ENCODE peak calls at places on chromosome 16, in nine cellular contexts. X, D, Q, L, B, E, F, P and K are unnamed samples.

GRCh38 chr16:27728691-27729090 is 178.7 kb downstream of the KATNIP start:
- DNase-seq in X (no peak), D (no peak), Q (no peak), L (no peak), B (no peak), E (no peak), F (no peak), P (no peak), K (no peak)

GRCh38 chr16:68999114-68999513 is 106.3 kb upstream of the HAS3 start:
- DNase-seq in X (no peak), D (no peak), Q (no peak), L (no peak), B (no peak), E (no peak), F (no peak), P (no peak), K (no peak)

GRCh38 chr16:1734123-1734522 is 28.1 kb downstream of the MAPK8IP3 start:
- DNase-seq in X (no peak), D (no peak), Q (no peak), L (no peak), B (no peak), E (no peak), F (no peak), P (no peak), K (no peak)

GRCh38 chr16:85401370-85401916 is 211.7 kb upstream of the GSE1 start:
- DNase-seq in X (no peak), D (no peak), Q (no peak), L (no peak), B (no peak), E (peak; percentile 58), F (peak; percentile 5), P (peak; percentile 3), K (peak; percentile 2)

GRCh38 chr16:75479421-75479990 is 15.0 kb upstream of the TMEM170A start:
- DNase-seq in X (no peak), D (no peak), Q (no peak), L (no peak), B (no peak), E (no peak), F (no peak), P (no peak), K (no peak)

GRCh38 chr16:12613131-12613991 is 190.3 kb downstream of the CPPED1 start:
- DNase-seq in X (peak; percentile 18), D (no peak), Q (peak; percentile 66), L (peak; percentile 78), B (peak; percentile 94), E (no peak), F (no peak), P (peak; percentile 26), K (no peak)

GRCh38 chr16:28863929-28864886 is 565 bp downstream of the SH2B1 start:
- DNase-seq in X (peak; percentile 52), D (peak; percentile 22), Q (no peak), L (no peak), B (no peak), E (peak; percentile 78), F (no peak), P (no peak), K (no peak)

GRCh38 chr16:11473728-11474127 is 113.0 kb downstream of the LITAF start:
- DNase-seq in X (no peak), D (no peak), Q (no peak), L (no peak), B (peak; percentile 39), E (no peak), F (no peak), P (no peak), K (no peak)

GRCh38 chr16:59686405-59686804 is 952.3 kb upstream of the GOT2 start:
- DNase-seq in X (no peak), D (no peak), Q (no peak), L (no peak), B (no peak), E (no peak), F (no peak), P (no peak), K (no peak)

GRCh38 chr16:57997176-57997527 is 3.3 kb downstream of the ZNF319 start:
- DNase-seq in X (no peak), D (no peak), Q (no peak), L (no peak), B (no peak), E (no peak), F (no peak), P (no peak), K (no peak)

GRCh38 chr16:79049040-79049439 is 551.5 kb downstream of the MAF start:
- DNase-seq in X (no peak), D (no peak), Q (no peak), L (no peak), B (no peak), E (no peak), F (no peak), P (no peak), K (no peak)

GRCh38 chr16:57578521-57579360 is 36.3 kb downstream of the ADGRG5 start:
- DNase-seq in X (no peak), D (no peak), Q (no peak), L (no peak), B (no peak), E (no peak), F (no peak), P (peak; percentile 19), K (no peak)

GRCh38 chr16:66473654-66474519 is 46.8 kb downstream of the BEAN1 start:
- DNase-seq in X (no peak), D (no peak), Q (no peak), L (peak; percentile 70), B (no peak), E (peak; percentile 57), F (no peak), P (no peak), K (no peak)

GRCh38 chr16:55955439-55955838 is 80.3 kb upstream of the CES5A start:
- DNase-seq in X (no peak), D (no peak), Q (no peak), L (no peak), B (no peak), E (no peak), F (no peak), P (no peak), K (no peak)

GRCh38 chr16:2176047-2176446 is 20.4 kb downstream of the CASKIN1 start:
- DNase-seq in X (no peak), D (no peak), Q (no peak), L (no peak), B (no peak), E (no peak), F (no peak), P (no peak), K (no peak)

GRCh38 chr16:47643610-47644009 is 182.5 kb downstream of the PHKB start:
- DNase-seq in X (no peak), D (peak; percentile 6), Q (no peak), L (no peak), B (no peak), E (no peak), F (no peak), P (peak; percentile 27), K (no peak)

DNA sequence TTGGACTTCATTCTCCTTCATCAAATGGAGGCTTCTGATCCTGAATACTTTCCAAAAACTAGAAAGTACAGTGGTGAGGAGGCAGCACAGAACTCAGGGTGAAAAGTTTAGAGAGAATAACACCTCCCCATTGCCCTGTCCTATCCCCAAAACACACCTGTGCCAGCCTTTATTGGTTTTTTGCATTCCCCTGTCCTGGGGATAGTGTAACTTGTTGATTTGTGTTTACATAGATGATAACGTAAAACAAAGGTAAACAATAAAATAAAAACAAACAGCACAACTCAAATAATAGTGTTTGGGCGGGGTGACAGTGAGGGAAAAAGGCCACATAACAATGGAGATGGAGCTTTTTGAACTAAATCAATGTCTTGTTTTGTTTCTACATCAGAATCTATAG is 1917.7 kb downstream of the TP53TG3F start:
- DNase-seq in X (no peak), D (no peak), Q (no peak), L (no peak), B (no peak), E (no peak), F (no peak), P (no peak), K (no peak)
- H3K9me3 ChIP-seq in X (peaks cover 4% of the 10 kb centered on the region), D (no peaks in the 10 kb centered on the region), Q (no peaks in the 10 kb centered on the region), L (no peaks in the 10 kb centered on the region), B (no peaks in the 10 kb centered on the region), E (no peaks in the 10 kb centered on the region), F (no peaks in the 10 kb centered on the region), P (no peaks in the 10 kb centered on the region), K (no peaks in the 10 kb centered on the region)

DNA sequence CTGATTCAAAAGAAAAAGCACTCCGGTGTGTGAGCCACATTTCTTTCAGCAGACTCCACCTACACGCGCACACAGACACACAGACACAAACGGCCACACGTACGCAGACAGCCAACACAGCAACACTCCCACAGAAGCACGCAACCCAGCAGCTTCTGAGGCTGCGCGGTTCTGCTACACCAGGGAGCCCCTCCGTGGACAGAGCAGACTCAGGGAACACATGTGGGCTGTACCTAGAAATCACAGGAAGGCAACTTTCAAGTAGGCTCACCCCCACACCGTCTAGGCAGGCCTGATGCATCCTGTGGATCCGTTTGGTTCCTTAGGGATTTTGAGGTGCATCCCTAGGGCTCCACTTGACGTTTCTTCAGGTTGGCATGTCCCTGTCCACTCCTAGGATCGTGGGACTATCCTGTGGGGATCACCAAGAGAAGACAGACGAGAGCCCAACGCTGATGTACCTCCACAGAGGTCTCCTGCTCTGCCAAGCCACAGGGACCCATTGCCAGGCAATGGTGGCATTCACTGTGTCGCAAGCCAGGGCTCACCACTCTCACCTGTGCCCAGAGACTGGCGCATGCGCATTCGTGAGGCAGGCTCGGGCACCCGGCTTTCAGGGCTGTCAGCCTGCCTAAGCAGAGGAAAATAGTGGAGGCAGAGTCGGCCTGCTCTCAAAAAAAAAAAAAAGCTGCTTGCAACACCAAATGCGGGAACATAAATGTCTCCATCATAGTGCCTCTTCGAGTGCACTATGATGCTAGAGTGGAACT is 2333.3 kb downstream of the TP53TG3F start:
- DNase-seq in X (no peak), D (no peak), Q (no peak), L (no peak), B (no peak), E (no peak), F (no peak), P (no peak), K (no peak)
- H3K9me3 ChIP-seq in X (peaks cover 9% of the 10 kb centered on the region), D (peaks cover 5% of the 10 kb centered on the region), Q (no peaks in the 10 kb centered on the region), L (no peaks in the 10 kb centered on the region), B (no peaks in the 10 kb centered on the region), E (no peaks in the 10 kb centered on the region), F (no peaks in the 10 kb centered on the region), P (peaks cover 71% of the 10 kb centered on the region), K (no peaks in the 10 kb centered on the region)

DNA sequence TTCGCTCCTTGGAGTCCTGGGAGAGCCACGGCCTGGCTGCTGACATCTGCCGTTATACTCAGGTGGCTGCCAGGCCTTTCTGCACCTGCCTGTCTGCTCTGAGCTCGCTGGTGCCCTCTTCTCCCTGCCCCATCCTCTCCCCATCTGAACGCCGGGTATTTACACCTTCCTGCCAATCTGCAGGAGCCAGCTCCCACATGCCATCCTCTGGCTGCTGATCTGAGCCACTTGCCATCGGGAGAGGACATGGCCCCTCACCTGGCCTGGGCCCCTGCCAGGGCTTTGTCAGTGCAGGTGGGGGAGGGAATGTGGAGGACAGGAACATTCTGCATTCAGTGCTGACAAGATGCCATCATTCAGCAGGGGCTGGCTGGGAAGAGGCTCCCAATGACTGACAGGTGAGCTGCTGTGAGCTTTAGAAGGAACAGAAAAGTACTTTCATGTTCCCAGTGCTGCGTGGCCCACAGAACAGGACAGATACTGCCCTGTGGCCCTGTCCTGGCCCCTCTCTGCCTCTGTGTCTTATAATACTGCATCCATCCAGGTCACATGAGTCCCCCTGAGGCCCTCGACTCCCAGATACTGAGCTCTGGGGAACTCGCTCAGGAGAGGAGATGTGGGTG is 96.3 kb upstream of the ZNF469 start:
- DNase-seq in X (no peak), D (no peak), Q (no peak), L (no peak), B (no peak), E (no peak), F (no peak), P (no peak), K (no peak)
- H3K9me3 ChIP-seq in X (peaks cover 3% of the 10 kb centered on the region), D (no peaks in the 10 kb centered on the region), Q (no peaks in the 10 kb centered on the region), L (peaks cover 5% of the 10 kb centered on the region), B (peaks cover 64% of the 10 kb centered on the region), E (no peaks in the 10 kb centered on the region), F (peaks cover 34% of the 10 kb centered on the region), P (peaks cover 13% of the 10 kb centered on the region), K (no peaks in the 10 kb centered on the region)

GRCh38 chr16:10447289-10447688 is 61.4 kb downstream of the ATF7IP2 start:
- DNase-seq in X (no peak), D (no peak), Q (no peak), L (no peak), B (no peak), E (no peak), F (no peak), P (no peak), K (no peak)
- H3K9me3 ChIP-seq in X (no peaks in the 10 kb centered on the region), D (peaks cover 15% of the 10 kb centered on the region), Q (peaks cover 23% of the 10 kb centered on the region), L (peaks cover 5% of the 10 kb centered on the region), B (peaks cover 18% of the 10 kb centered on the region), E (peaks cover 25% of the 10 kb centered on the region), F (peaks cover 86% of the 10 kb centered on the region), P (peaks cover 37% of the 10 kb centered on the region), K (peaks cover 34% of the 10 kb centered on the region)